ENCODE peak calls at places on chromosome 16, in seven cellular contexts. M is H9, T is IMR-90, E is neuronal stem cell, K is H1, I is mesendoderm, V is trophoblast cell. W is an unnamed sample.

GRCh38 chr16:67185003-67185865 is 1.5 kb upstream of the MATCAP1 start:
- DNase-seq in V (peak), E (peak), K (peak), T (peak), M (peak), I (peak), W (peak)

GRCh38 chr16:50668368-50669008 is 12.6 kb downstream of the SNX20 start:
- DNase-seq in E (no peak), I (no peak), T (no peak), K (no peak), M (no peak), V (no peak), W (no peak)

GRCh38 chr16:4142268-4142667 is 26.0 kb upstream of the ADCY9 start:
- DNase-seq in M (no peak), T (no peak), K (no peak), E (no peak), I (no peak), V (no peak), W (no peak)

GRCh38 chr16:73713817-73714495 is 582.7 kb upstream of the PSMD7 start:
- DNase-seq in T (peak), V (peak), E (no peak), K (peak), I (peak), M (peak), W (no peak)

GRCh38 chr16:8733849-8734540 is 59.6 kb downstream of the ABAT start:
- DNase-seq in K (no peak), V (no peak), M (no peak), I (no peak), T (no peak), E (no peak), W (no peak)

GRCh38 chr16:21060027-21060510 is 90.6 kb downstream of the DNAH3 start:
- DNase-seq in V (no peak), E (no peak), I (no peak), K (no peak), T (no peak), M (no peak), W (no peak)

GRCh38 chr16:88376835-88377726 is 5.7 kb upstream of the ZNF469 start:
- DNase-seq in T (no peak), M (no peak), E (no peak), I (no peak), K (no peak), V (peak), W (no peak)

GRCh38 chr16:20889625-20890275 is 10.4 kb downstream of the DCUN1D3 start:
- DNase-seq in M (no peak), V (no peak), T (no peak), I (peak), K (no peak), E (no peak), W (no peak)

GRCh38 chr16:86087561-86088230 is 188.7 kb downstream of the IRF8 start:
- DNase-seq in E (no peak), K (no peak), I (no peak), T (no peak), M (no peak), V (no peak), W (no peak)

GRCh38 chr16:30893082-30893743 is 664 bp downstream of the BCL7C start:
- DNase-seq in T (no peak), E (no peak), K (peak), I (no peak), M (no peak), V (no peak), W (peak)

DNA sequence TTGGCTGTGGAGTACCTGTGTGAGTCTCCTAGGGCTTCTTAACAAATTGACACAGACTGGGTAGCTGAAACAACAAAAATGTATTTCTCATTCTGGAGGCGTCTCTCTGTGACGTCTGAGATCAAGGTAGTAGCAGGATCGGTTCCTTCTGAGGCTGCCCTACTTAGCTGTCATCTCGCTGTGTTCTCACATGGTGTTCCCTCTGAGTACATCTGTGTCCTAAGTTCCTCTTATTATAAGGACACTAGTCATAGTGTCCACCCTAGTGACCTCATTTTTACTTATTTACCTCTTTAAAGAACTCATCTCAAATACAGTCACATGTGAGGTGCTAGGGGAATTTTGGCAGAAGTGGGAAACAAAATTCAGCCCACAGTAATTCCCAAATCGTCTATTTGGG is 529.1 kb downstream of the NPIPA7 start:
- DNase-seq in V (no peak), E (no peak), M (no peak), K (no peak), I (no peak), T (no peak), W (no peak)
- H4K8ac ChIP-seq in V (no peak), E (no peak), M (no peak), K (no peak), I (no peak), T (no peak), W (no peak)

GRCh38 chr16:55250641-55251550 is 73.1 kb upstream of the IRX6 start:
- DNase-seq in M (no peak), K (no peak), T (no peak), E (no peak), I (no peak), V (no peak), W (no peak)
- H4K8ac ChIP-seq in M (no peak), K (no peak), T (no peak), E (no peak), I (no peak), V (no peak), W (no peak)

GRCh38 chr16:57187508-57187854 is 1.4 kb downstream of the RSPRY1 start:
- DNase-seq in V (no peak), I (no peak), M (no peak), K (no peak), T (no peak), E (no peak), W (no peak)
- H4K8ac ChIP-seq in V (no peak), I (no peak), M (no peak), K (no peak), T (no peak), E (no peak), W (no peak)

DNA sequence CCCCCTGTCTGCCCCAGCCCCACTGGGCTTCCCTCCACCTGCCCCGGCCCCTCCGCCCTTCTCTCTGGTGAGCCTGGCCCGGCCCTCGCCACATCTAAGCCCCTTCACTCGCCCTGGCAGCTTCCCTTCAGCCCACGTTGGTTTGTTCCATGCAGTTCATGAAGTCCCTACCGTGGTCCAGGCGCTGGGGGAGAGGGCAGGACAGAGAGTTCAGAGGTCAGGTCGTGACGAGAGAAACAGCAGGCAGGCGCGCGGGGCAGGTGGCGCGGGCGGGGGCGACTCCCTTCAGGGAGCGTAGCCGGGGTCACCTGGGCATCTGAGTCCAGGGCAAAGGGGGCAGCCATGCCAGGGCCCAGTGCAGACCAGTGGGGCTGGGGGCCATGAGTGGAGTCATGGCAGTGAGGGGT is 8.9 kb upstream of the TEDC2 start:
- DNase-seq in V (no peak), K (no peak), E (no peak), I (no peak), M (no peak), T (no peak), W (no peak)
- H4K8ac ChIP-seq in V (no peak), K (no peak), E (no peak), I (no peak), M (no peak), T (no peak), W (no peak)

DNA sequence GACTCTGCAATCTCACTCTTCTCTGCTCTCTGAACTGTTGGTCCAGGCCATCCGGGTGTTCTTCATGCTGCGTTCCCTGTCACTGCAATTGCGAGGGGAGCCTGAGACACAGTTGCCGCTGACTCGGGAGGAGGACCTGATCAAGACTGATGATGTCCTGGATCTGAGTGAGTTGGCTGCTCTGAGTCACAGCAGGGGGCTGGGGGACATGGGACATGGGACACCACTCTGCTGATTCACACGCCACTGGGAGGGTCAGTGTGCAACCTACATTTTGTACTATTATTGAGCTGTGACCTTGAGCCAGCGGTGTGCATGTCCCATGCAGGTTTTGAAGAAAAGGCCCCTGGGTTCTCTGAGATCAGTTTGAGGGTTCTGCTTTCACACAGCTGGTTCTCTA is 116.5 kb downstream of the CLEC16A start:
- DNase-seq in I (no peak), E (no peak), K (no peak), V (no peak), M (no peak), T (no peak), W (no peak)
- H4K8ac ChIP-seq in I (no peak), E (no peak), K (no peak), V (no peak), M (no peak), T (no peak), W (no peak)

GRCh38 chr16:25141648-25142047 is 30.1 kb downstream of the LCMT1 start:
- DNase-seq in I (no peak), K (no peak), M (no peak), T (no peak), V (no peak), E (no peak), W (no peak)
- H4K8ac ChIP-seq in I (no peak), K (no peak), M (no peak), T (no peak), V (no peak), E (no peak), W (no peak)

DNA sequence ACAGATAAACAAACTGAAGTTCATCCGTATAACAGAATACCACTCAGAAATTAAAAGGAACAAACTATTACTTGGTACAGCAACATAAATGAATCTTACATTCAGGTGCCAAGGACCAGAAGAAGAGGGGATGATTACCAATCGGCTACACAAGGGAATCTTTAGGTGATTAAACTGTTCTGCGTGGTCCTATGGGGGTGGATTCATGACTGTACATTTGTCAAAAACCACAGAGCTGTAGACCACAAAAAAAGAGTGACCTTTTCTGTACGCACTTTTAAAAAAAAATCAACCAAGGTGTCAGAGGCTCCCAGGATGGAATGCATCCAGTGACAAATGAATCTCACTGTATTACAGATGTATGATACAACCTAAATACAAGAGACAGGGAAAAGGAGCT is 110.8 kb downstream of the CDYL2 start:
- DNase-seq in M (no peak), T (peak), I (no peak), K (no peak), E (no peak), V (no peak), W (no peak)
- H4K8ac ChIP-seq in M (no peak), T (no peak), I (no peak), K (no peak), E (no peak), V (no peak), W (no peak)

DNA sequence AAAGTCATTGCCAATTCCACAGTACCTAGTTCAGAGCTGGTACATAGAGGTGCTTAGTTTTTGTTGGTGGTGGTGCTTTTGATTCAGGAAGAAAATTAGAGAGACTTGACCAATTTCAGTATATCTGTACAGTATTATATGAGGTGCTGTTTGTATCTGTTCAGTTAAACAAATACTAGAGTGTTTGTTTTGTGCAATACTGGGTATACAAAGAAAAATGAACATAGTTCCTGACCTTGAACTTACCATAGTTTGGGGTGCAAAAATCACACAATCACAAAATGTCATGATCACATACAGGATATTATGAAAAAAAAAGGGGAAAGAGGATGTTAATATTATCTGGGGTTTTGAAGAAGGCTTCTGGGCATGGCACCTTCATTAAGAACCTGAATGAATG is 39.8 kb upstream of the GOT2 start:
- DNase-seq in M (no peak), V (no peak), T (no peak), E (no peak), I (no peak), K (no peak), W (no peak)
- H4K8ac ChIP-seq in M (no peak), V (no peak), T (no peak), E (no peak), I (no peak), K (no peak), W (no peak)

W was measured in mesenchymal stem cell.